ENCODE peak calls at places on chromosomes 3 and 15, in five cellular contexts. A is testis, X is pancreas, L is Panc1, J is psoas muscle. W is an unnamed sample. For H3K4me1 and H3K27me3, the result is how much of the 10 kb centered on the place peaks cover.

GRCh38 chr3:179828738-179829137 is 175.9 kb downstream of the USP13 start:
- DNase-seq in A (no peak), X (no peak), L (no peak), J (no peak), W (no peak)

GRCh38 chr15:24675332-24676144 is at the start of gene NPAP1:
- DNase-seq in A (peak), X (peak), L (no peak), J (no peak), W (no peak)

GRCh38 chr3:46284981-46285683 is 42.9 kb downstream of the CCR3 start:
- DNase-seq in A (no peak), X (no peak), L (no peak), J (peak), W (no peak)

GRCh38 chr3:194386066-194386465 is 13.0 kb downstream of the GP5 start:
- DNase-seq in A (no peak), X (no peak), L (no peak), J (no peak), W (no peak)

GRCh38 chr3:194711286-194711685 is 25.6 kb downstream of the FAM43A start:
- DNase-seq in A (no peak), X (no peak), L (no peak), J (no peak), W (no peak)

GRCh38 chr3:45890405-45890804 is 4.1 kb downstream of the CCR9 start:
- DNase-seq in A (peak), X (no peak), L (no peak), J (no peak), W (no peak)

GRCh38 chr3:105197863-105198262 is 168.8 kb upstream of the ALCAM start:
- DNase-seq in A (no peak), X (no peak), L (no peak), J (no peak), W (no peak)

GRCh38 chr3:150296966-150297365 is 111.1 kb upstream of the TSC22D2 start:
- DNase-seq in A (no peak), X (no peak), L (no peak), J (no peak), W (peak)

GRCh38 chr3:66107855-66108254 is 69.1 kb upstream of the MAGI1 start:
- DNase-seq in A (no peak), X (no peak), L (no peak), J (no peak), W (peak)

GRCh38 chr3:76436895-76437294 is 603.0 kb upstream of the ROBO2 start:
- DNase-seq in A (no peak), X (no peak), L (no peak), J (no peak), W (no peak)

GRCh38 chr3:126083511-126083912 is 412 bp downstream of the SLC41A3 start:
- DNase-seq in A (peak), X (peak), L (no peak), J (no peak), W (peak)

GRCh38 chr3:42264399-42265058 is 1.5 kb downstream of the CCK start:
- DNase-seq in A (peak), X (peak), L (no peak), J (peak), W (no peak)

GRCh38 chr3:14266361-14266760 is 87.7 kb downstream of the LSM3 start:
- DNase-seq in A (peak), X (no peak), L (no peak), J (no peak), W (peak)

GRCh38 chr15:99324700-99325099 is 73.4 kb downstream of the LRRC28 start:
- DNase-seq in A (no peak), X (no peak), L (no peak), J (no peak), W (no peak)

GRCh38 chr3:167941234-167941995 is 154.3 kb downstream of the GOLIM4 start:
- DNase-seq in A (peak), X (no peak), L (no peak), J (no peak), W (peak)

GRCh38 chr3:143207338-143207961 is 87.9 kb downstream of the CHST2 start:
- DNase-seq in A (no peak), X (no peak), L (no peak), J (no peak), W (no peak)

GRCh38 chr15:89211678-89212170 is 9.7 kb downstream of the RLBP1 start:
- DNase-seq in A (no peak), X (no peak), L (no peak), J (no peak), W (no peak)

GRCh38 chr3:185732782-185733181 is 92.1 kb downstream of the IGF2BP2 start:
- DNase-seq in A (no peak), X (no peak), L (no peak), J (no peak), W (peak)

GRCh38 chr15:96353378-96353930 is 23.0 kb downstream of the NR2F2 start:
- DNase-seq in A (no peak), X (no peak), L (no peak), J (no peak), W (no peak)

GRCh38 chr3:195001961-195002861 is 268.7 kb downstream of the XXYLT1 start:
- DNase-seq in A (peak), X (peak), L (peak), J (peak), W (peak)

GRCh38 chr3:65026151-65026550 is 338.4 kb upstream of the ADAMTS9 start:
- DNase-seq in A (no peak), X (no peak), L (no peak), J (no peak), W (no peak)

GRCh38 chr3:59777559-59778178 is 727.8 kb upstream of the CFAP20DC start:
- DNase-seq in A (no peak), X (no peak), L (no peak), J (no peak), W (no peak)

GRCh38 chr15:90264649-90265048 is 823 bp upstream of the NGRN start:
- DNase-seq in A (no peak), X (no peak), L (peak), J (peak), W (no peak)

GRCh38 chr3:107198522-107199271 is 178.5 kb upstream of the CCDC54 start:
- DNase-seq in A (no peak), X (no peak), L (no peak), J (peak), W (peak)

GRCh38 chr15:66745530-66746230 is 43.6 kb downstream of the SMAD6 start:
- DNase-seq in A (no peak), X (no peak), L (no peak), J (no peak), W (no peak)

GRCh38 chr15:50556642-50557371 is 10.3 kb upstream of the USP50 start:
- DNase-seq in A (no peak), X (no peak), L (no peak), J (no peak), W (no peak)

GRCh38 chr3:11434697-11435096 is 162.5 kb downstream of the ATG7 start:
- DNase-seq in A (peak), X (no peak), L (no peak), J (no peak), W (no peak)

GRCh38 chr15:101614001-101614585 is 38.1 kb downstream of the TM2D3 start:
- DNase-seq in A (no peak), X (no peak), L (no peak), J (peak), W (peak)

GRCh38 chr3:188595890-188596376 is 442.0 kb downstream of the LPP start:
- DNase-seq in A (no peak), X (no peak), L (no peak), J (no peak), W (no peak)

GRCh38 chr3:126969586-126969985 is 13.3 kb upstream of the PLXNA1 start:
- DNase-seq in A (no peak), X (no peak), L (no peak), J (no peak), W (no peak)

GRCh38 chr3:56622381-56622780 is 60.7 kb downstream of the TASOR start:
- DNase-seq in A (no peak), X (no peak), L (no peak), J (no peak), W (no peak)

GRCh38 chr3:97916576-97916975 is 55.7 kb downstream of the RIOX2 start:
- DNase-seq in A (no peak), X (no peak), L (no peak), J (no peak), W (no peak)

GRCh38 chr3:49700453-49701128 is 11.2 kb downstream of the RNF123 start:
- DNase-seq in A (no peak), X (peak), L (no peak), J (no peak), W (no peak)

GRCh38 chr3:23075478-23075877 is 127.6 kb upstream of the UBE2E2 start:
- DNase-seq in A (no peak), X (no peak), L (no peak), J (no peak), W (no peak)

GRCh38 chr3:177830411-177830849 is 633.1 kb upstream of the TBL1XR1 start:
- DNase-seq in A (peak), X (no peak), L (no peak), J (no peak), W (no peak)

GRCh38 chr3:114650808-114651207 is 357.0 kb downstream of the TIGIT start:
- DNase-seq in A (no peak), X (no peak), L (no peak), J (no peak), W (no peak)

GRCh38 chr3:123027292-123028232 is at the start of gene SEMA5B:
- DNase-seq in A (peak), X (peak), L (no peak), J (peak), W (no peak)

GRCh38 chr3:123028233-123028828 is 768 bp upstream of the SEMA5B start:
- DNase-seq in A (peak), X (no peak), L (peak), J (no peak), W (no peak)

GRCh38 chr3:123025642-123026521 is 1.7 kb downstream of the SEMA5B start:
- DNase-seq in A (no peak), X (peak), L (no peak), J (no peak), W (no peak)

GRCh38 chr3:123024056-123024455 is 3.5 kb downstream of the SEMA5B start:
- DNase-seq in A (no peak), X (no peak), L (no peak), J (no peak), W (no peak)

DNA sequence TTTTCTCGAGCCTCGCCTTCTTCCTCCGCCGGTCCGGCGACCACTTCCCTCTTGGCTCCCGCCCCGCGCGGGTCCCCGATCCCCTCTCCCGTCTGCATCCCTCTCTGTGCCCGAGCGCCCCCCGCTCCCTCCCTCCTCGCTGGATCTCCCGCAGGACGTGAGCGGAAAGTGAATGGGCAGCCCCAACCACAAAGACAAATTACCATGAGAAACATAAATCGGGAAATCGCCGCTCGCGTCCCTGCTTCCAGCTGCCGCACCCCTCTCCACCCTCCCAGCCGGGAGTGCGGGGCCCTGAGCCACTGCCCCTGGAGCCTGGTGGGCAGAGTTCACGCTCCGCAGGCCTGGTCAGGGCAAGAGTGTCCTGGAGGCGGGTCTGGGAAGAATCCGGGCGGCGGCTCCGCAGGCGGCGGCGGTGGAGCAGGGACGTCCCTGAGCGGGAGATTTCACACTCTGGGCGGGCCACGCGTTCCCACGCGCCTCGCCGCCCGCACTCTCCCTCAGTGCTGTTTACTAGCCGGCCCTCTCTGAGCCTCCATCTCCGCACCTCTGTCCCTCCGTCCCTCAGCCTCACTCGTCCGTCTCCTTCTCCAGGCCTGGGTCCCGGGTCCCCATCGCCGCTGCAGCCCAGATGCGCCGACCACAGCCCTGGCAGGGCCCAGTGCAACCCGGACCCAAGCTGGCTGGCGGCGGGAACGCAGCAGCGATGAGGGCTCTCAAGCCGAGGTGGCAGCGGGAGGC is 842 bp downstream of the SEMA5B start:
- DNase-seq in A (peak), X (peak), L (no peak), J (peak), W (no peak)
- H3K4me3 ChIP-seq in A (peak), X (peak), L (peak), J (peak), W (peak)

GRCh38 chr15:88006146-88006545 is 250.4 kb downstream of the NTRK3 start:
- DNase-seq in A (no peak), X (no peak), L (no peak), J (no peak), W (no peak)

GRCh38 chr15:88003928-88004327 is 252.6 kb downstream of the NTRK3 start:
- DNase-seq in A (no peak), X (no peak), L (no peak), J (no peak), W (no peak)

GRCh38 chr15:87998658-87999057 is 257.9 kb downstream of the NTRK3 start:
- DNase-seq in A (no peak), X (no peak), L (no peak), J (no peak), W (no peak)

GRCh38 chr15:88002721-88003120 is 253.8 kb downstream of the NTRK3 start:
- DNase-seq in A (no peak), X (no peak), L (no peak), J (no peak), W (no peak)

DNA sequence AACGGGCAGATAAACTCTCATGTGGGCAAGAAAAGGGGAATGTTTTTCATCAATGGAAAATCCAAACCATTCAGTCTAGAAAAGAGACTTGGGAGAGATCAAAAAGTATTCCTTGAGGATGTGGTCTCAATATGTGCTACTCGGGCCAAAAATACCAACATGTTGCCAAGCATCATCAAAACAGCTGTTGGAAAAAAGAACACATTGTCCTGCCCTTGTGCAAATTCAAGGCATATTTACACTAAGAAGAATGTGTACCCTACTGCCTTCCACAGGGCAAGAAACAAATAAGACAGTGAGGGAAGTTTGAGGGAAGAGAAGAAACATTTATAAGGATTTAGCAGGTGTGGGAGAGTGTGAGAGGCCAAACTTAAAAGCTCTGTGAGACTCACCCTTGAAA is 252.2 kb downstream of the NTRK3 start:
- DNase-seq in A (no peak), X (no peak), L (no peak), J (no peak), W (no peak)
- H3K4me1 ChIP-seq in A (under half), X (under half), L (under half), J (under half), W (under half)

GRCh38 chr15:69722924-69723323 is 270.3 kb downstream of the RPLP1 start:
- DNase-seq in A (no peak), X (no peak), L (no peak), J (no peak), W (no peak)

GRCh38 chr15:69718916-69719315 is 266.3 kb downstream of the RPLP1 start:
- DNase-seq in A (peak), X (no peak), L (no peak), J (no peak), W (no peak)

GRCh38 chr15:69718445-69718844 is 265.8 kb downstream of the RPLP1 start:
- DNase-seq in A (no peak), X (no peak), L (no peak), J (no peak), W (no peak)

GRCh38 chr15:69723404-69724097 is 270.9 kb downstream of the RPLP1 start:
- DNase-seq in A (no peak), X (no peak), L (no peak), J (peak), W (no peak)

DNA sequence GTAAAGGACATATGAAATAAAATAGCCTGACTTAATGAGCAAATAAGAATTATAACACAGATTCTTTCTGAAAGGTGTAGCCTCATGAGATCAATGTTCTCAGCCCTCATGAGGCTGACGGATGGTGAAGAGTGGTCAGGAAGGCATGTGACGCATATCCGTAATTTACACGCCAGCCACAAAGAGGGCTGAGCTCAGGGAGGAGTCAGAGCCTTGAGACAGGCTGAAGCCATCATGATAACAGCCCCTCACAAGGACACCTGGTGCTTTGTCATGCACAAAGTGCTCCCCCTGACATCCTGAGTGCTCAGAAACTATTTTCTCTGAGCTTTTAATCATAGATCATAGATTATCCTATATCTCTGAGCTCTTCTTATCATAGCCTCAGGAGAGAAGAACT is 266.9 kb downstream of the RPLP1 start:
- DNase-seq in A (peak), X (no peak), L (no peak), J (no peak), W (no peak)
- H3K27me3 ChIP-seq in A (under half), X (under half), L (under half), J (under half), W (under half)

DNA sequence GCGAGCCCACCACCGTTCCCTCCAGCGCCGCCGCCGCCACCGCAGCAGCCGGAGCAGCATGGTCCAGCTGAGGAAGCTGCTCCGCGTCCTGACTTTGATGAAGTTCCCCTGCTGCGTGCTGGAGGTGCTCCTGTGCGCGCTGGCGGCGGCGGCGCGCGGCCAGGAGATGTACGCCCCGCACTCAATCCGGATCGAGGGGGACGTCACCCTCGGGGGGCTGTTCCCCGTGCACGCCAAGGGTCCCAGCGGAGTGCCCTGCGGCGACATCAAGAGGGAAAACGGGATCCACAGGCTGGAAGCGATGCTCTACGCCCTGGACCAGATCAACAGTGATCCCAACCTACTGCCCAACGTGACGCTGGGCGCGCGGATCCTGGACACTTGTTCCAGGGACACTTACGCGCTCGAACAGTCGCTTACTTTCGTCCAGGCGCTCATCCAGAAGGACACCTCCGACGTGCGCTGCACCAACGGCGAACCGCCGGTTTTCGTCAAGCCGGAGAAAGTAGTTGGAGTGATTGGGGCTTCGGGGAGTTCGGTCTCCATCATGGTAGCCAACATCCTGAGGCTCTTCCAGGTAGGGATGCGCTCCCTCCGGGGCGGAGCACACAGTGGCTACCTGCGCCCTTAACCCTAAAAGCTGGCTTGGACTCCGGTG is 545 bp downstream of the GRM7 start:
- DNase-seq in A (no peak), X (no peak), L (no peak), J (no peak), W (no peak)
- H3K4me3 ChIP-seq in A (peak), X (peak), L (no peak), J (peak), W (no peak)

DNA sequence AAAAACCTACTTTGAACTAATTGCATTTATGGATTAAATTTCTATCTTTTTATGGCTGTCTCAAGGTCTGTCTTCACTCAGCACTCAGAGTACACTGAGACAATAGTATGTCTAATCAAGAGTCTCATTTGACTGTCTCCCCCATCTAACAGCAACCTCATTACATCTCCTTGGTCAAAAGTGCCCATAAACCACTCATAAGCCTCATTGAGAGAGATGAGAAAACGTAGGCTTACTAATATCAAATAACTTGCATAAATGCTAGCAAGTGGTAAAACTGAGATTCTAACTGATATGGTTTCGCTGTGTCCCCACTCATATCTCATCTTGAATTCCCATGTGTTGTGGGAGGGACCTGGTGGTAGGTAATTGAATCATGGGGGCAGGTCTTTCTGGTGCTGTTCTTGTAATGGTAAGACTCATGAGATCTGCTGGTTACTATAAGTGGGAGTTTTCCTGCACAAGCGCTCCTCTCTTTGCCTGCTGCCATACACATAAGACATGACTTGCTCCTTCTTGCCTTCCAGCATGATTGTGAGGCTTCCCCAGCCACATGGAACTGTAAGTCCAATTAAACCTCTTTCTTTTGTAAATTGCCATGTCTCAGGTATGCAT is 113.9 kb downstream of the TFDP2 start:
- DNase-seq in A (no peak), X (no peak), L (no peak), J (no peak), W (no peak)
- H3K4me1 ChIP-seq in A (under half), X (under half), L (under half), J (under half), W (under half)

DNA sequence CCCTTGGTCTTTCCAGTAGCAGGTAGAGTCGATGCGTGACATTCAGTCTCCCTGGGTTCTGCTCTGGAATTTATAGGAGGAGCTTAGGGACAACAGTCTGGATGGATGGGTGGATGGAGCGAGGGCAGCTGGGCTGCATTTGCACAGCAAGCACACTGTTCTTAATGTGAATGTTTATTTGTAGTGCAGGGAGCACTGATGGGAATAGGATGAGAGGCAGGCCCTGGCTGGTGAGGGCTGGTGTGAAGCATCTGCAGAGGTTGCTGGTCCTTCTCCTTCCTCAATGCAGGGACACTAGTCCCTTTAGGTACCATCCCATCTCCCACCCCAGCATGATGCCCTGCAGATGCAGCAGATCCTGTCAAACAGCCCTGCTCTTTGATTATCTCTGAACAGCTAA is 176.3 kb downstream of the EPHB1 start:
- DNase-seq in A (no peak), X (no peak), L (no peak), J (no peak), W (no peak)
- H3K27me3 ChIP-seq in A (under half), X (under half), L (under half), J (under half), W (under half)

GRCh38 chr15:78075490-78076230 is 1.9 kb downstream of the TBC1D2B start:
- DNase-seq in A (peak), X (peak), L (no peak), J (no peak), W (peak)
- H3K4me3 ChIP-seq in A (peak), X (peak), L (peak), J (peak), W (peak)